ENCODE peak calls at places on chromosomes 4 and X, in five cellular contexts. Q is thyroid gland, I is heart left ventricle, W is NB4, O is breast epithelium. Z is an unnamed sample.

GRCh38 chrX:107506596-107507031 is 57.2 kb downstream of the FRMPD3 start:
- DNase-seq in W (no peak), Q (no peak), I (no peak), O (no peak), Z (no peak)

GRCh38 chr4:41319553-41319952 is 62.8 kb downstream of the UCHL1 start:
- DNase-seq in Q (peak; percentile 21), I (no peak), O (no peak), W (no peak), Z (no peak)

GRCh38 chr4:109947457-109947856 is 34.8 kb downstream of the EGF start:
- DNase-seq in Q (no peak), I (no peak), O (no peak), W (no peak), Z (no peak)

GRCh38 chr4:52507774-52508173 is 151.3 kb downstream of the USP46 start:
- DNase-seq in W (no peak), O (no peak), Q (no peak), I (peak; percentile 56), Z (no peak)

GRCh38 chr4:113049421-113050355 is at the start of gene ANK2:
- DNase-seq in I (no peak), Q (no peak), W (no peak), O (no peak), Z (no peak)

GRCh38 chr4:142331132-142331531 is 515.0 kb downstream of the INPP4B start:
- DNase-seq in I (peak; percentile 68), Q (no peak), W (no peak), O (no peak), Z (no peak)

GRCh38 chrX:119682019-119682989 is 10.7 kb downstream of the SEPTIN6 start:
- DNase-seq in Q (no peak), I (no peak), O (no peak), W (peak; percentile 76), Z (no peak)

GRCh38 chrX:11261260-11261659 is 32.0 kb upstream of the AMELX start:
- DNase-seq in O (no peak), Q (no peak), I (no peak), W (no peak), Z (no peak)

DNA sequence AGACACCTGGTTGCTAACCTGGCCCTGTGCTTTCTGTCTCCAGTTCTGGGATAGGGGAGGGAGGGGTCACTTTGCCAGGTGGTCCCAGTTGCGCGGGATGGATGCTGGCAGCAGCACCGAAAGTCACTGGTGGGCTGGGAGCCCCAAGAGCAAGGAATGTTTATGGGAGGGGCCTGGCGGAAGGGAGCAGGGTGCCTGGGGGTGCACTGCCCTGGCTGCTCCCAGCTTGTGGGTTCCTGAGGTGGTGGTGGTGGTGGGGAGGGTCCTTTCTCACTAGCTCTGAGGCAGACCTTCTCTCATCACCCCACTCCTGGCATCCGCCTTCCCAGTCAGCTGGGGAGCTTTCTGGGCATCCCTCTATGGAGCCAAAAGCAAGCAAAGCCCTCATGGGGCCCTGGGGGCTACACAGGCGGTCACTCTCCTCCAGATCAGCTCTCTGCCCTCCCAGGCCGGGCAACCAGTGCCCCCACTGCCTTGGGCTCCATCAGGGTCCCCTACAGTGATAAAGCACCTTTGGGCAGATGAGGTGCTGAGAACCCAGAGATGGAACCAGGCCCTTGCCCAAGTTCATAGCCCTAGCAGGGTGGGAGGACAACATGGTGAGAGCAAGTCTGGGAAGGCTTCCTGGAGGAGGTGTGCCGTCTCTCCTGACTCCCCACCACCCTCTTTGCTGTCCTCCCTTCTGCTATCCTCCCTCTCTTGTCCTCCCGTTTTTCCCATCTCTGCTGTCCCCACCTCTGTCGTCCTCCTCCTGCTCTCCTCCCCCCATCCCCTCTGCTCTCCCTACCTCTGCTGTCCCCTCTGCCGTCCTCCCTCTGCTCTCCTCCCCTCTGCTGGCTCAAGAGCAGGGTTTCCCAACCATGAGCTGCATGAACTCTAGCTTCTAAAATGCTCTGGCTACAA is 16.0 kb downstream of the FGFR3 start:
- DNase-seq in W (no peak), Q (no peak), O (no peak), I (no peak), Z (no peak)
- TF ChIP-seq POLR2A in W (no peak), Q (no peak), O (no peak), I (no peak), Z (no peak)

GRCh38 chrX:155613927-155614559 is 1.3 kb upstream of the TMLHE start:
- DNase-seq in O (no peak), Q (no peak), W (no peak), I (no peak), Z (no peak)

GRCh38 chrX:155611302-155611701 is 1.4 kb downstream of the TMLHE start:
- DNase-seq in Q (no peak), I (no peak), O (no peak), W (peak; percentile 22), Z (no peak)

GRCh38 chrX:155615938-155616337 is 3.2 kb upstream of the TMLHE start:
- DNase-seq in I (no peak), O (no peak), W (no peak), Q (no peak), Z (no peak)

GRCh38 chrX:155612312-155613224 is at the start of gene TMLHE:
- DNase-seq in Q (peak; percentile 78), I (peak; percentile 76), O (peak; percentile 52), W (peak; percentile 77), Z (peak; percentile 72)
- TF ChIP-seq POLR2A in Q (no peak), I (no peak), O (no peak), W (peak; percentile 54), Z (peak; percentile 55)

DNA sequence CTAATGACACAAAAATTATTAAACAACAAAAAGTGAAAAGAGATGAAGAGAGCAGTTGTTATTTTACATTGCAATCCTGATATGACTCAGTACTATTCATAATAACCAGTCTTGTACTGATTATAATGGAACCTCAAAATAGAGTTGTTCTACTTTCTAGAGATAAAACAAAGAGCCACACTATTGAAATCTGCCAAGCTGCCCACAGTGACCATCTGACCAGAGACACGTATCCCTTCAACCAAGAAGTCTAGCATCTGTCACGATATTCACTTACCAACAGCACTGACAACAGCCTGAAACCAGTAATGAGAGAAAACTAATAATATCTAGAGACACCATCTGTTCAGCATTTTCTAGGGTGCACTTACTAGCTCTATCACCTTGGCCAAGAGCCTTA is 466.7 kb downstream of the NKX6-1 start:
- DNase-seq in Q (no peak), W (no peak), I (no peak), O (no peak), Z (no peak)
- TF ChIP-seq POLR2A in Q (no peak), W (no peak), I (no peak), O (no peak), Z (no peak)

GRCh38 chr4:17889692-17890091 is 78.9 kb downstream of the NCAPG start:
- DNase-seq in O (no peak), W (no peak), Q (no peak), I (no peak), Z (no peak)

GRCh38 chr4:17894421-17894820 is 83.6 kb downstream of the NCAPG start:
- DNase-seq in Q (no peak), O (no peak), W (no peak), I (no peak), Z (no peak)

GRCh38 chr4:17898553-17898952 is 87.8 kb downstream of the NCAPG start:
- DNase-seq in I (no peak), W (no peak), O (no peak), Q (no peak), Z (no peak)

GRCh38 chr4:17895481-17895880 is 84.7 kb downstream of the NCAPG start:
- DNase-seq in O (no peak), Q (no peak), W (no peak), I (no peak), Z (no peak)
- TF ChIP-seq POLR2A in O (no peak), Q (no peak), W (no peak), I (no peak), Z (no peak)

GRCh38 chrX:9352683-9353430 is 112.0 kb upstream of the TBL1X start:
- DNase-seq in W (peak; percentile 94), O (no peak), I (no peak), Q (peak; percentile 21), Z (peak; percentile 83)
- TF ChIP-seq POLR2A in W (no peak), O (no peak), I (no peak), Q (no peak), Z (no peak)

GRCh38 chr4:38762560-38762959 is 20.2 kb downstream of the TLR10 start:
- DNase-seq in Q (no peak), W (peak; percentile 20), I (no peak), O (no peak), Z (no peak)
- TF ChIP-seq POLR2A in Q (no peak), W (no peak), I (no peak), O (no peak), Z (no peak)

DNA sequence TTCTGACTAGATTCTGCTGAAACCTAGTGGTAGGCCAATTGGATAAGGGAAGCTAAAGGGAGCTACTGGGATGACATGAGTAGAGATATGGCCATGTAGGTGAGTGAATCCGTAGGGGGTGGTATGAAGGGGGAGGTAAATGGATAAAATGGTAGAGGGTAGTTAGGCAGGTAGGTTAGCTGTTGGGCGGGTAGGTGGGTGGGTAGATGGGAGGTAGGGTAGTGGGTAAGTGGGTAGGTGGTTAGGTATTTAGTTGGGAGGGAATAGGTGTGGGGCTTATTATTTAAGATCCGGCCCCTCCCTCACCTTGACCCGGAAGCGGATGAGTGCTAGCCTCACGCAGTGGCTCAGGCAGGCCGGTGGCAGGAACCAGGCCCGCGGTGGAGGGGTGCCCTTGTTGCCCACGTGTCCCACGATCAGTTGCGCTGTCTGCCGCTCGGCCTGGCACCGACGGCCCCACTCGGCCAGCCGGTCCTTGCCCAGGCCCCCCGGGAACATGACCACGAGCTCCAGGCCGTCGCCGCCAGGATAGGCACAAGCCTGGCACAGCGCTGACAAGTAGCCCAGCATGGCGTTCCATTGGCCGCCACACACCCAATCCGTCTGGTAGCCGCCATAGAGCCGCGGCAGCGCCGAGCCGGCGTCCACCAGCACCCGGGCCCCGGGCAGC is 725 bp downstream of the FAM120C start:
- DNase-seq in O (peak; percentile 53), W (peak; percentile 78), I (peak; percentile 57), Q (peak; percentile 65), Z (peak; percentile 48)
- TF ChIP-seq POLR2A in O (no peak), W (peak; percentile 36), I (no peak), Q (no peak), Z (peak; percentile 50)

GRCh38 chr4:77158487-77158861 is 1.5 kb downstream of the CCNG2 start:
- DNase-seq in Q (peak; percentile 42), I (no peak), W (no peak), O (no peak), Z (no peak)

GRCh38 chr4:77156533-77156911 is 485 bp upstream of the CCNG2 start:
- DNase-seq in O (peak; percentile 95), Q (peak; percentile 98), W (peak; percentile 98), I (peak; percentile 96), Z (peak; percentile 96)

GRCh38 chr4:77159798-77160197 is 2.8 kb downstream of the CCNG2 start:
- DNase-seq in I (no peak), Q (no peak), W (no peak), O (no peak), Z (no peak)

GRCh38 chr4:77156912-77157858 is at the start of gene CCNG2:
- DNase-seq in I (peak; percentile 90), Q (peak; percentile 90), O (peak; percentile 85), W (no peak), Z (peak; percentile 93)

GRCh38 chr4:77157859-77158486 is 966 bp downstream of the CCNG2 start:
- DNase-seq in Q (peak; percentile 93), I (peak; percentile 89), O (peak; percentile 82), W (peak; percentile 93), Z (peak; percentile 74)
- TF ChIP-seq POLR2A in Q (no peak), I (no peak), O (no peak), W (no peak), Z (no peak)

DNA sequence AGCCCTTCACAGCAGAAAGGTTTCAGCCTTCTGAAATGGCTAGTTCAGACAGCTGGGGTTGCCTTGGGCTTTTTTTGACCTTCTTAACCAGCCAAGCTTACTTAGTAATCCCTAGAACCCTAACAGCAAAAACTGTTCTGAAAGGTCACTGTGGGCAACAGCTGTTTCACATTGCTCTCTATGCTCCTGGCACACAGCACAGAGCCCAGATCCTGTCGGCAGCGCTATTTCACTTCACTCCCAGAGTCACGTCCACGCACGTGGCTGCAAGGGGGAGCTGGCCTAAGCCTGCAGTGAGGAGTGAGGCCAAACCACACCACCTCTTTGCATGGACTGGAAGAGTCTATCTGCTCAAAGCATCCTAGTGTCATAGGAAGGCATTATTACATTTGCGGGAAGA is 32.0 kb upstream of the STS start:
- DNase-seq in I (no peak), W (no peak), Q (no peak), O (no peak), Z (no peak)
- TF ChIP-seq POLR2A in I (no peak), W (no peak), Q (no peak), O (no peak), Z (no peak)